ENCODE peak calls at places on chromosomes 2 and 18, in ten cellular contexts. R is naive thymus-derived CD4-positive, alpha-beta T cell; S is CD8-positive, alpha-beta memory T cell; G is GM23248; E is esophagus squamous epithelium; W is hepatocyte; B is Caco-2; U is endothelial cell of umbilical vein; J is lower lobe of right lung; Q is IMR-90. O is an unnamed sample.
A peak's percentile ranks its signal among the peaks of the same experiment; 100 is the strongest.

GRCh38 chr2:173752152-173752551 is 213.0 kb downstream of the SP3 start:
- DNase-seq in J (no peak), B (no peak), U (no peak), G (peak; percentile 39), E (no peak), S (no peak), Q (no peak), R (no peak), W (no peak), O (no peak)

GRCh38 chr2:17573085-17573805 is 32.7 kb downstream of the VSNL1 start:
- DNase-seq in G (peak; percentile 75), B (no peak), W (no peak), J (no peak), Q (no peak), U (no peak), S (no peak), R (no peak), E (no peak), O (peak; percentile 82)

GRCh38 chr2:178280261-178280852 is 86.0 kb downstream of the OSBPL6 start:
- DNase-seq in G (peak; percentile 60), E (no peak), S (peak; percentile 45), W (peak; percentile 24), B (peak; percentile 51), J (no peak), U (peak; percentile 71), Q (peak; percentile 59), R (peak; percentile 24), O (peak; percentile 41)

GRCh38 chr18:23703057-23703986 is 14.1 kb downstream of the LAMA3 start:
- DNase-seq in J (no peak), U (peak; percentile 80), R (peak; percentile 47), Q (peak; percentile 79), B (peak; percentile 49), W (peak; percentile 65), S (no peak), E (no peak), G (peak; percentile 84), O (peak; percentile 49)

GRCh38 chr2:16137080-16137755 is 196.9 kb downstream of the MYCN start:
- DNase-seq in E (no peak), W (no peak), B (no peak), S (no peak), U (no peak), J (no peak), G (no peak), Q (no peak), R (no peak), O (no peak)

GRCh38 chr2:19009510-19009909 is 348.9 kb downstream of the OSR1 start:
- DNase-seq in G (no peak), S (no peak), R (no peak), J (no peak), B (no peak), Q (no peak), U (no peak), W (peak; percentile 50), E (no peak), O (no peak)

GRCh38 chr2:30661173-30662107 is 145.8 kb downstream of the CAPN13 start:
- DNase-seq in W (no peak), R (no peak), G (no peak), E (no peak), Q (peak; percentile 20), J (no peak), U (no peak), S (no peak), B (no peak), O (peak; percentile 44)

GRCh38 chr2:240894006-240894405 is 1.9 kb downstream of the MAB21L4 start:
- DNase-seq in S (no peak), E (no peak), Q (no peak), U (no peak), W (no peak), G (peak; percentile 24), B (peak; percentile 23), J (no peak), R (no peak), O (no peak)

GRCh38 chr18:48781041-48781989 is 169.4 kb downstream of the SMAD7 start:
- DNase-seq in G (peak; percentile 83), E (no peak), W (peak; percentile 92), U (peak; percentile 96), S (no peak), Q (peak; percentile 39), R (no peak), J (peak; percentile 94), B (peak; percentile 62), O (peak; percentile 52)

GRCh38 chr18:48780151-48781001 is 170.4 kb downstream of the SMAD7 start:
- DNase-seq in W (peak; percentile 62), J (peak; percentile 43), U (peak; percentile 40), Q (peak; percentile 38), G (peak; percentile 69), S (no peak), R (no peak), E (no peak), B (no peak), O (peak; percentile 51)

GRCh38 chr18:48783616-48784520 is 166.9 kb downstream of the SMAD7 start:
- DNase-seq in S (no peak), J (peak; percentile 41), U (no peak), G (no peak), E (no peak), W (no peak), B (no peak), R (no peak), Q (no peak), O (no peak)

GRCh38 chr18:48782381-48782841 is 168.4 kb downstream of the SMAD7 start:
- DNase-seq in R (no peak), G (peak; percentile 85), J (peak; percentile 65), E (no peak), B (no peak), S (no peak), U (peak; percentile 9), W (peak; percentile 38), Q (no peak), O (no peak)

DNA sequence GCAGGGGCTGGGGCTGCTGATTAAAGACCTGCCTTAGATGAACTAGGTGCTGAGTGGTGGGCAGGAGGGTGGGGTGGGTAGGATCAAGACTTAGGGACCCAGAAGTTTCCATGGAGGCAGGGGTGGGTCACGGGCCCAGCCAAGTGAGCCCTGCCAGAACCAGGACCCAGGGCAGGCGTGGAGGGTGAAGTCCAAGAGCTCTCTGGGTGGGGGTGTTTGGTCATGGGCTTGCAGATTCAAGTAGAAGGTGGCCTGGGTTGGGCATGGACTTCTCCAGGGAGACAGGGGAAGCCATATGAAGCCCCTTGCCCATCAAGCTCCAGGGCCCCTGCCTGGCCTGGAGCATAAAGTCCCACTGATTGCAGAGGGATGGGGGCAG is 168.8 kb downstream of the SMAD7 start:
- DNase-seq in J (no peak), Q (no peak), U (no peak), E (no peak), B (no peak), R (no peak), W (peak; percentile 31), S (no peak), G (peak; percentile 30), O (no peak)
- H3K4me1 ChIP-seq in J (peaks cover 88% of the 10 kb centered on the region), Q (peaks cover 40% of the 10 kb centered on the region), U (peaks cover 22% of the 10 kb centered on the region), E (peaks cover 40% of the 10 kb centered on the region), B (peaks cover 20% of the 10 kb centered on the region), R (peaks cover 26% of the 10 kb centered on the region), W (peaks cover 69% of the 10 kb centered on the region), S (peaks cover 22% of the 10 kb centered on the region), G (peaks cover 38% of the 10 kb centered on the region), O (peaks cover 42% of the 10 kb centered on the region)

DNA sequence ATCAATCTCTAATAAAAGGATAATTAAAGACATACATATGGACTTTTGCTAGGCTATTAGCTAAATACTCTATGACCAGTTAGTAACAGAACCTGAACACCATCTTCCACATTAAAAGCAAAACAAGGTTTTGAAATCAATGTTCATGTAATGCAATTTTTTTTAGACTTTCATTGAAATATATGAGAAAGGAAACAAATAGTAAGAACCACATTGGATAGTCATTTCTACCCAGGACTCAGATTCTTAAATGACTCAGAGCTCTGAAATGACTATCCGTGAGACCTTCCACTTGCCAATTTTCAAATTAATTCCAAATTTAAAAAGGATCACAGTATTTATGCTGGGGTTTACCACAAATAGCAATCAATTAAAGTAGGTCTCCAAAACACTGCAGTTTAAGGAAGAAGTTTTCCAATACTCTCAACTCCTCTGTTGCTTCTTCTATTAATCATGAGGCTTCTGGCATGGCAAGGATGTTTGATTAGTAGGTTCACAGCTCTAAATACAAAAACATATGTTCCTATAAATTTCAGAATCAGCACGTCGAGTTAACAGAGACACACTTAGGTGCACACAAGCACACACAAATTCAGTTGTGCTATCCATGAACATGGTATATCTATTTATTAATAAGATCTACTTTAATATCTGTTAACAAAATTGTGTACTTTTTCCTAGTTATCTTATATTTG is 841.0 kb downstream of the RNF144A start:
- DNase-seq in G (peak; percentile 66), S (no peak), R (no peak), U (no peak), E (no peak), B (no peak), W (no peak), Q (no peak), J (no peak), O (peak; percentile 4)
- H3K4me1 ChIP-seq in G (no peaks in the 10 kb centered on the region), S (no peaks in the 10 kb centered on the region), R (no peaks in the 10 kb centered on the region), U (no peaks in the 10 kb centered on the region), E (no peaks in the 10 kb centered on the region), B (no peaks in the 10 kb centered on the region), W (no peaks in the 10 kb centered on the region), Q (no peaks in the 10 kb centered on the region), J (no peaks in the 10 kb centered on the region), O (no peaks in the 10 kb centered on the region)

GRCh38 chr18:26406294-26406693 is 142.1 kb downstream of the KCTD1 start:
- DNase-seq in J (no peak), U (no peak), Q (no peak), S (no peak), R (no peak), B (no peak), E (no peak), W (no peak), G (no peak), O (no peak)

GRCh38 chr18:26403451-26403850 is 144.9 kb downstream of the KCTD1 start:
- DNase-seq in S (no peak), G (no peak), W (no peak), Q (no peak), J (no peak), B (no peak), E (no peak), U (no peak), R (no peak), O (no peak)

GRCh38 chr18:26406854-26407517 is 141.4 kb downstream of the KCTD1 start:
- DNase-seq in B (no peak), S (no peak), E (no peak), U (no peak), J (no peak), Q (no peak), R (no peak), G (no peak), W (no peak), O (peak; percentile 4)

GRCh38 chr18:26407721-26408601 is 140.4 kb downstream of the KCTD1 start:
- DNase-seq in S (no peak), J (no peak), G (no peak), Q (no peak), R (no peak), U (no peak), B (no peak), E (no peak), W (no peak), O (no peak)

GRCh38 chr18:26405190-26405781 is 143.1 kb downstream of the KCTD1 start:
- DNase-seq in R (no peak), Q (peak; percentile 53), G (peak; percentile 58), W (peak; percentile 51), E (no peak), U (peak; percentile 46), J (no peak), S (no peak), B (peak; percentile 35), O (peak; percentile 19)
- H3K4me1 ChIP-seq in R (no peaks in the 10 kb centered on the region), Q (no peaks in the 10 kb centered on the region), G (no peaks in the 10 kb centered on the region), W (no peaks in the 10 kb centered on the region), E (no peaks in the 10 kb centered on the region), U (no peaks in the 10 kb centered on the region), J (no peaks in the 10 kb centered on the region), S (no peaks in the 10 kb centered on the region), B (no peaks in the 10 kb centered on the region), O (no peaks in the 10 kb centered on the region)

DNA sequence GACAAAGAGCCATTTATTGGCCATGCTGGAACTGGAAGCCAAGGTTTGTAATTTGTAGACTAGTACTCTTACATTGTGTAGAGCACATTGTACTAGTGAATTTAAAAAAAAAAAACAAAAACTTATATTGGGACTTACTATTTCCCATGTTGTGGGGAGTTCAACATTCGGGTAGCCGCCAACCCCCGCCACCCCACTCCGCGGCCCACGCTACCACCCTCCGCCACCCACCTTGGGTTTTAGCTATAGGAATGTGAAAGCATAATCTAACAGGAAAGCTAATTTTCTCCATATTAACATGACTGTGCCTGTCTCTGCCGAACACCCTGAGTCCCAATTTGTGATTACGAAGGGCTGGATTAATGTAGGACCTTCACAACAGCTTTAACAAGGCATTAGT is 275.8 kb downstream of the FIGN start:
- DNase-seq in Q (no peak), G (no peak), R (no peak), U (no peak), W (no peak), S (no peak), E (no peak), J (no peak), B (no peak), O (no peak)
- H3K4me1 ChIP-seq in Q (no peaks in the 10 kb centered on the region), G (no peaks in the 10 kb centered on the region), R (no peaks in the 10 kb centered on the region), U (no peaks in the 10 kb centered on the region), W (peaks cover 6% of the 10 kb centered on the region), S (no peaks in the 10 kb centered on the region), E (no peaks in the 10 kb centered on the region), J (no peaks in the 10 kb centered on the region), B (peaks cover 9% of the 10 kb centered on the region), O (no peaks in the 10 kb centered on the region)

O was measured in astrocyte.